ENCODE peak calls at places on chromosomes 7 and 10, in seven cellular contexts. B, U, I, R, C, O and N are unnamed samples.

GRCh38 chr10:121303273-121303890 is 294.9 kb downstream of the FGFR2 start:
- DNase-seq in B (no peak), U (no peak), I (no peak), R (no peak), C (no peak), O (no peak), N (no peak)

GRCh38 chr10:123538401-123539320 is 127.5 kb upstream of the GPR26 start:
- DNase-seq in B (no peak), U (no peak), I (no peak), R (peak), C (no peak), O (no peak), N (no peak)

GRCh38 chr7:128031901-128032604 is 816 bp upstream of the LRRC4 start:
- DNase-seq in B (peak), U (peak), I (peak), R (no peak), C (no peak), O (peak), N (peak)

GRCh38 chr7:92782236-92782635 is 54.1 kb downstream of the CDK6 start:
- DNase-seq in B (no peak), U (no peak), I (no peak), R (no peak), C (no peak), O (no peak), N (no peak)

GRCh38 chr7:96927131-96927530 is 78.2 kb upstream of the DLX6 start:
- DNase-seq in B (no peak), U (no peak), I (no peak), R (no peak), C (no peak), O (no peak), N (no peak)

GRCh38 chr10:47088656-47089354 is 177.6 kb downstream of the PTPN20 start:
- DNase-seq in B (no peak), U (no peak), I (no peak), R (no peak), C (no peak), O (no peak), N (no peak)

GRCh38 chr7:2567663-2568238 is 9.0 kb downstream of the IQCE start:
- DNase-seq in B (no peak), U (no peak), I (no peak), R (peak), C (no peak), O (no peak), N (no peak)

GRCh38 chr10:73889014-73889413 is 14.7 kb upstream of the CAMK2G start:
- DNase-seq in B (no peak), U (no peak), I (no peak), R (peak), C (peak), O (no peak), N (no peak)

GRCh38 chr10:100742067-100742771 is 3.2 kb upstream of the PAX2 start:
- DNase-seq in B (no peak), U (no peak), I (no peak), R (no peak), C (no peak), O (no peak), N (no peak)